ENCODE peak calls at places on chromosome X, in four cellular contexts. E is stimulated activated CD4-positive, alpha-beta T cell treated with anti-CD3 and anti-CD28 coated beads, Interleukin-2, amount 100 ng/mL, for 48 hours; W is stimulated activated naive CD8-positive, alpha-beta T cell treated with anti-CD3 and anti-CD28 coated beads, Interleukin-15, amount 100 ng/mL, for 72 hours; P is coronary artery. G is an unnamed sample.

GRCh38 chrX:36898301-36898700 is 109.9 kb upstream of the FAM47C start:
- DNase-seq in W (no peak), E (no peak), P (no peak), G (peak)

GRCh38 chrX:13376857-13377441 is 57.1 kb upstream of the ATXN3L start:
- DNase-seq in W (peak), E (no peak), P (no peak), G (peak)

GRCh38 chrX:48689143-48689920 is 5.7 kb downstream of the WAS start:
- DNase-seq in P (no peak), W (no peak), E (no peak), G (no peak)

GRCh38 chrX:151393514-151393913 is 3.5 kb upstream of the VMA21 start:
- DNase-seq in P (no peak), W (peak), E (peak), G (no peak)

GRCh38 chrX:153477039-153477438 is 6.7 kb upstream of the HAUS7 start:
- DNase-seq in E (no peak), W (no peak), P (no peak), G (no peak)

GRCh38 chrX:72714471-72714916 is 388 bp upstream of the PHKA1 start:
- DNase-seq in E (no peak), W (no peak), P (peak), G (peak)

GRCh38 chrX:30504309-30504708 is 73.3 kb downstream of the TASL start:
- DNase-seq in W (no peak), E (no peak), P (no peak), G (peak)

GRCh38 chrX:74232859-74233258 is 71.1 kb upstream of the ZCCHC13 start:
- DNase-seq in E (no peak), W (no peak), P (no peak), G (peak)

GRCh38 chrX:39819921-39820849 is 277.6 kb downstream of the BCOR start:
- DNase-seq in W (no peak), E (no peak), P (no peak), G (no peak)

GRCh38 chrX:104310084-104310483 is 55.4 kb upstream of the ESX1 start:
- DNase-seq in P (no peak), W (no peak), E (no peak), G (peak)

GRCh38 chrX:41373989-41374606 is 40.1 kb downstream of the DDX3X start:
- DNase-seq in E (no peak), W (no peak), P (no peak), G (no peak)

GRCh38 chrX:8738588-8739189 is 6.8 kb upstream of the ANOS1 start:
- DNase-seq in W (no peak), P (no peak), E (peak), G (no peak)

GRCh38 chrX:8404443-8404842 is 60.2 kb upstream of the VCX3B start:
- DNase-seq in W (no peak), P (no peak), E (no peak), G (no peak)

G was measured in LHCN-M2.